ENCODE peak calls at places on chromosomes 1 and 21, in four cellular contexts. V, L, U and C are unnamed samples.
A peak's percentile ranks its signal among the peaks of the same experiment; 100 is the strongest.

GRCh38 chr1:227265891-227266290 is 52.4 kb downstream of the CDC42BPA start:
- DNase-seq in U (no peak), V (no peak), L (no peak), C (no peak)

GRCh38 chr1:147105909-147106308 is 66.4 kb downstream of the PRKAB2 start:
- DNase-seq in V (no peak), U (no peak), L (no peak), C (no peak)

GRCh38 chr1:72177711-72178110 is 104.6 kb downstream of the NEGR1 start:
- DNase-seq in V (no peak), L (no peak), U (peak; percentile 66), C (no peak)

GRCh38 chr1:227946624-227947424 is 908 bp downstream of the WNT9A start:
- DNase-seq in U (peak; percentile 46), L (peak; percentile 75), V (peak; percentile 90), C (peak; percentile 88)

GRCh38 chr1:93672069-93672468 is 9.6 kb downstream of the BCAR3 start:
- DNase-seq in V (no peak), U (peak; percentile 93), L (no peak), C (no peak)

GRCh38 chr1:14923400-14924011 is 230.0 kb upstream of the TMEM51 start:
- DNase-seq in U (no peak), V (no peak), L (peak; percentile 71), C (no peak)

GRCh38 chr1:182066934-182067333 is 5.4 kb upstream of the ZNF648 start:
- DNase-seq in L (no peak), V (no peak), U (no peak), C (no peak)

GRCh38 chr1:203572134-203572625 is 54.5 kb upstream of the ATP2B4 start:
- DNase-seq in L (no peak), V (no peak), U (peak; percentile 55), C (no peak)

GRCh38 chr1:219432191-219432606 is 180.7 kb downstream of the ZC3H11B start:
- DNase-seq in U (no peak), L (no peak), V (no peak), C (no peak)

GRCh38 chr1:240468616-240469015 is 143.3 kb downstream of the GREM2 start:
- DNase-seq in U (peak; percentile 28), V (no peak), L (no peak), C (no peak)

GRCh38 chr1:168821434-168821833 is 92.4 kb upstream of the DPT start:
- DNase-seq in L (no peak), U (no peak), V (peak; percentile 24), C (no peak)

GRCh38 chr1:51301152-51301843 is 29.1 kb downstream of the TTC39A start:
- DNase-seq in L (no peak), U (no peak), V (peak; percentile 58), C (peak; percentile 50)

GRCh38 chr21:15164678-15165303 is 100.0 kb upstream of the NRIP1 start:
- DNase-seq in V (no peak), L (no peak), U (no peak), C (no peak)

GRCh38 chr1:158028956-158029355 is 35.5 kb downstream of the KIRREL1 start:
- DNase-seq in V (no peak), U (peak; percentile 55), L (no peak), C (no peak)

GRCh38 chr1:115275216-115275615 is 62.8 kb downstream of the NGF start:
- DNase-seq in V (peak; percentile 53), U (peak; percentile 30), L (no peak), C (no peak)

GRCh38 chr1:45612941-45613579 is 10.8 kb downstream of the CCDC17 start:
- DNase-seq in L (no peak), U (no peak), V (no peak), C (no peak)

GRCh38 chr1:45619149-45619921 is 4.5 kb downstream of the CCDC17 start:
- DNase-seq in V (no peak), U (no peak), L (no peak), C (no peak)

GRCh38 chr1:45620588-45621500 is 3.0 kb downstream of the CCDC17 start:
- DNase-seq in U (no peak), L (no peak), V (peak; percentile 27), C (no peak)

GRCh38 chr1:45617618-45618017 is 6.2 kb downstream of the CCDC17 start:
- DNase-seq in V (no peak), L (no peak), U (peak; percentile 75), C (no peak)

DNA sequence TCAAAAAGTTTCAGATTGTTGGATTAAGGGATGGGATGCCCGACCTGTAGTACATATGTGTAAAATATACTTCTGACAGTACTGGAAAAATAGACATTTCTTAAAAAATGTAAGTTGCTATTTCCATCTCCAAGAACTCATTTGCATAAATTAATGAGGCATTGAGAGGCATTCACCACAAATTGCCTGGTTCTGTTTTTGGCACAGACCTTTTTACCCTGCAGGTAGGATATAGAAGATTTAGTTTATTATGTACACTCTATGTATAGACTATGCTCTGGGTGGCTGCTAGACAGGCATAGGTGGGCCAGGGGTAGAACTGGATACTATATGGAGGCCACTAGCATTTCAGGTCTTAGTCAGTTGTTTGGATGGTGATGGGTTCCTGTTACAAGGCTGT is 8.0 kb downstream of the CCDC17 start:
- DNase-seq in L (no peak), V (no peak), U (no peak), C (no peak)
- TF ChIP-seq CTCF in L (no peak), V (no peak), U (no peak), C (no peak)

DNA sequence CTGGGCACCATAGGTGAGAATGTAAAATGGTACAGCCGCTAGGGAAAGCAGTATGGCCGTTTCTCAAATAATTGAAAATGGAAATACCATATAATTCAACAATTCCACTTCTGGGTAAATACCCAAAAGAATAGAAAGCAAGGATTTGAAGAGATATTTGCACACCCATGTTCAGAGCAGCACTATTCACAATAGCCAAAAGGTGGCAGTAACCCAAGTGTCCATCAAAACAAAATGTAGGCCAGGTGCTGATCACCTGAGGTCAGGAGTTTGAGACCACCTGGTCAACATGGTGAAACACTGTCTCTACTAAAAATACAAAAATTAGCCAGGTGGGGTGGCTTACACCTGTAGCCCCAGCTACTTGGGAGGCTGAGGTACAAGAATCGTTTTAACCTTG is 62.1 kb downstream of the OLIG1 start:
- DNase-seq in L (no peak), U (no peak), V (no peak), C (no peak)
- TF ChIP-seq CTCF in L (no peak), U (no peak), V (peak; percentile 39), C (peak; percentile 38)

GRCh38 chr21:44855572-44855971 is 17.9 kb downstream of the PTTG1IP start:
- DNase-seq in U (no peak), L (no peak), V (no peak), C (no peak)
- TF ChIP-seq CTCF in U (no peak), L (no peak), V (no peak), C (no peak)

GRCh38 chr1:167645625-167646410 is 15.8 kb downstream of the RCSD1 start:
- DNase-seq in V (no peak), U (no peak), L (no peak), C (no peak)
- TF ChIP-seq CTCF in V (no peak), U (no peak), L (no peak), C (no peak)

GRCh38 chr1:216034506-216034905 is 388.7 kb downstream of the USH2A start:
- DNase-seq in L (no peak), U (peak; percentile 6), V (no peak), C (no peak)
- TF ChIP-seq CTCF in L (peak; percentile 8), U (peak; percentile 21), V (no peak), C (peak; percentile 60)

DNA sequence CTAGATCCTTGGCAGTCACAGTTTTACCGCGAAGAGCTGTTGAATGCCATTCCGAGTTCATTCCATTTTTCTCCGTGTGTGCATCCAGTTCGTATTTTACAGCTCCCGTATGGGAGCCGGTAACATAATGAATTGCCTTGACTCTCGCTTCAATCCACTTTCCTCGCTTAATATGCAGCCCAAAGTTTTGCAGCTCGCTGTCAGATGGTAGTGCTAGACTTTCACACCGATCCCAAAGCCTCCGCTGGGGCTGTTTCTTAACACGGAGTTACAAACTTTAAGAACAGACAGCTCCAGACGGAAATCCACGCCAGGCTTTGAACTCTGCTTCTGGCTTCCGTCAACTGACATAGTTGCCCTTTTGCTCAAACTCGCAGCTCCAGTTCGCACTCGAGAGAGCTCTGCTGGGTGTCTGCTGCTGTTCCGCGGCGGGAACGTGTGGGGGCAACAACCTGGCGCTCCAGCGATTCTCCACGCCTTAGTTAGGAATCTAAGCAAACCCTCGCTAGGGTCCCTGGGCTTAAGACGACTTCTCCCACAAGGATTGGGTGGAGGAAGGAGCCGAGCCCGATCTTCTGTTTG is 3.5 kb upstream of the ARID1A start:
- DNase-seq in L (peak; percentile 91), V (peak; percentile 81), U (peak; percentile 91), C (peak; percentile 84)
- TF ChIP-seq CTCF in L (peak; percentile 9), V (peak; percentile 25), U (peak; percentile 1), C (peak; percentile 33)

DNA sequence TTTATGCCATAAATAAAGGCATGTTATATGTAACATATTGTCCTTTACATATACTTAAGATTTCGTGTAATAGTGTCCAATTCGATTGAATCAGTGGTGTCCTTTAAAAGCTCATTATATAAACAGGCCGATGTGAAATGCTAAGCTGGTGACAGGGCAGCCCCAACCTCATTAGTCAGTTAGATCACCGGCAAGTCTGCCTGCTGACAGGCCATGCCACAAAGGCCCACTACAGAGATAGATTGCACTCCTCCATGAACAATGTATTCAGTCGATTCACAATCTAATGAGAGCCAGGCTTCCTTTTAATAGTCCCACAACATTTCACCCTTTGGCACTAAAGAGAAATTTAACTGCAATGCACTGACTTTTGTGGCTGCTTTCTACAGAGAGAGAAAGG is 298.0 kb downstream of the PCP4 start:
- DNase-seq in V (no peak), U (no peak), L (no peak), C (no peak)
- TF ChIP-seq CTCF in V (no peak), U (no peak), L (no peak), C (no peak)

GRCh38 chr1:116510361-116510760 is 60.5 kb downstream of the CD58 start:
- DNase-seq in V (no peak), L (no peak), U (no peak), C (no peak)
- TF ChIP-seq CTCF in V (no peak), L (no peak), U (no peak), C (no peak)